ENCODE peak calls at places on chromosomes 4 and X, in four cellular contexts. One of them, this sample, is unnamed.
A peak's percentile ranks its signal among the peaks of the same experiment; 100 is the strongest.

GRCh38 chr4:88109123-88109864 is 49.1 kb downstream of the ABCG2 start:
- DNase-seq in posterior vena cava: no peak
- DNase-seq in choroid plexus epithelial cell: no peak
- DNase-seq in activated naive CD8-positive, alpha-beta T cell treated with anti-CD3 and anti-CD28 coated beads, Interleukin-2, amount 50 U/mL, for 24 hours: no peak
- DNase-seq in this sample: no peak

GRCh38 chr4:53531695-53532224 is 59.5 kb downstream of the LNX1 start:
- DNase-seq in posterior vena cava: no peak
- DNase-seq in activated naive CD8-positive, alpha-beta T cell treated with anti-CD3 and anti-CD28 coated beads, Interleukin-2, amount 50 U/mL, for 24 hours: no peak
- DNase-seq in choroid plexus epithelial cell: no peak
- DNase-seq in this sample: no peak

GRCh38 chrX:16725067-16725466 is 5.7 kb downstream of the SYAP1 start:
- DNase-seq in posterior vena cava: no peak
- DNase-seq in choroid plexus epithelial cell: no peak
- DNase-seq in activated naive CD8-positive, alpha-beta T cell treated with anti-CD3 and anti-CD28 coated beads, Interleukin-2, amount 50 U/mL, for 24 hours: no peak
- DNase-seq in this sample: no peak

GRCh38 chrX:51459125-51459524 is 37.3 kb downstream of the NUDT11 start:
- DNase-seq in posterior vena cava: no peak
- DNase-seq in activated naive CD8-positive, alpha-beta T cell treated with anti-CD3 and anti-CD28 coated beads, Interleukin-2, amount 50 U/mL, for 24 hours: peak; percentile 3
- DNase-seq in choroid plexus epithelial cell: peak; percentile 41
- DNase-seq in this sample: no peak

GRCh38 chrX:26918633-26919032 is 544.5 kb downstream of the PPP4R3C start:
- DNase-seq in posterior vena cava: no peak
- DNase-seq in choroid plexus epithelial cell: peak; percentile 57
- DNase-seq in activated naive CD8-positive, alpha-beta T cell treated with anti-CD3 and anti-CD28 coated beads, Interleukin-2, amount 50 U/mL, for 24 hours: no peak
- DNase-seq in this sample: no peak

GRCh38 chr4:164872481-164872880 is 4.5 kb upstream of the APELA start:
- DNase-seq in posterior vena cava: no peak
- DNase-seq in choroid plexus epithelial cell: no peak
- DNase-seq in activated naive CD8-positive, alpha-beta T cell treated with anti-CD3 and anti-CD28 coated beads, Interleukin-2, amount 50 U/mL, for 24 hours: no peak
- DNase-seq in this sample: no peak

GRCh38 chr4:23320881-23321612 is 568.8 kb downstream of the PPARGC1A start:
- DNase-seq in choroid plexus epithelial cell: no peak
- DNase-seq in posterior vena cava: no peak
- DNase-seq in activated naive CD8-positive, alpha-beta T cell treated with anti-CD3 and anti-CD28 coated beads, Interleukin-2, amount 50 U/mL, for 24 hours: no peak
- DNase-seq in this sample: no peak

GRCh38 chr4:155807021-155807420 is 48.2 kb downstream of the GUCY1B1 start:
- DNase-seq in choroid plexus epithelial cell: peak; percentile 22
- DNase-seq in activated naive CD8-positive, alpha-beta T cell treated with anti-CD3 and anti-CD28 coated beads, Interleukin-2, amount 50 U/mL, for 24 hours: no peak
- DNase-seq in posterior vena cava: no peak
- DNase-seq in this sample: peak; percentile 54

GRCh38 chr4:19675172-19675811 is 576.4 kb upstream of the SLIT2 start:
- DNase-seq in choroid plexus epithelial cell: peak; percentile 79
- DNase-seq in posterior vena cava: no peak
- DNase-seq in activated naive CD8-positive, alpha-beta T cell treated with anti-CD3 and anti-CD28 coated beads, Interleukin-2, amount 50 U/mL, for 24 hours: no peak
- DNase-seq in this sample: no peak

GRCh38 chr4:7410470-7410869 is 24.3 kb downstream of the PSAPL1 start:
- DNase-seq in posterior vena cava: no peak
- DNase-seq in activated naive CD8-positive, alpha-beta T cell treated with anti-CD3 and anti-CD28 coated beads, Interleukin-2, amount 50 U/mL, for 24 hours: no peak
- DNase-seq in choroid plexus epithelial cell: no peak
- DNase-seq in this sample: no peak

GRCh38 chr4:99414401-99414800 is 20.7 kb downstream of the ADH7 start:
- DNase-seq in choroid plexus epithelial cell: no peak
- DNase-seq in posterior vena cava: no peak
- DNase-seq in activated naive CD8-positive, alpha-beta T cell treated with anti-CD3 and anti-CD28 coated beads, Interleukin-2, amount 50 U/mL, for 24 hours: no peak
- DNase-seq in this sample: no peak

GRCh38 chr4:166435449-166435848 is 562.4 kb downstream of the TLL1 start:
- DNase-seq in posterior vena cava: no peak
- DNase-seq in choroid plexus epithelial cell: peak; percentile 59
- DNase-seq in activated naive CD8-positive, alpha-beta T cell treated with anti-CD3 and anti-CD28 coated beads, Interleukin-2, amount 50 U/mL, for 24 hours: no peak
- DNase-seq in this sample: peak; percentile 48

GRCh38 chr4:78691333-78691732 is 84.8 kb upstream of the BMP2K start:
- DNase-seq in activated naive CD8-positive, alpha-beta T cell treated with anti-CD3 and anti-CD28 coated beads, Interleukin-2, amount 50 U/mL, for 24 hours: no peak
- DNase-seq in posterior vena cava: no peak
- DNase-seq in choroid plexus epithelial cell: peak; percentile 43
- DNase-seq in this sample: no peak

GRCh38 chrX:55142206-55142918 is 53.5 kb downstream of the PAGE2 start:
- DNase-seq in choroid plexus epithelial cell: no peak
- DNase-seq in activated naive CD8-positive, alpha-beta T cell treated with anti-CD3 and anti-CD28 coated beads, Interleukin-2, amount 50 U/mL, for 24 hours: no peak
- DNase-seq in posterior vena cava: no peak
- DNase-seq in this sample: no peak

GRCh38 chr4:147518846-147519767 is 38.2 kb downstream of the EDNRA start:
- DNase-seq in choroid plexus epithelial cell: peak; percentile 93
- DNase-seq in posterior vena cava: no peak
- DNase-seq in activated naive CD8-positive, alpha-beta T cell treated with anti-CD3 and anti-CD28 coated beads, Interleukin-2, amount 50 U/mL, for 24 hours: peak; percentile 44
- DNase-seq in this sample: peak; percentile 46

GRCh38 chr4:144734522-144734921 is 88.6 kb downstream of the HHIP start:
- DNase-seq in choroid plexus epithelial cell: peak; percentile 71
- DNase-seq in posterior vena cava: no peak
- DNase-seq in activated naive CD8-positive, alpha-beta T cell treated with anti-CD3 and anti-CD28 coated beads, Interleukin-2, amount 50 U/mL, for 24 hours: no peak
- DNase-seq in this sample: no peak

GRCh38 chr4:128461300-128462103 is 173.9 kb upstream of the PGRMC2 start:
- DNase-seq in posterior vena cava: no peak
- DNase-seq in activated naive CD8-positive, alpha-beta T cell treated with anti-CD3 and anti-CD28 coated beads, Interleukin-2, amount 50 U/mL, for 24 hours: no peak
- DNase-seq in choroid plexus epithelial cell: peak; percentile 94
- DNase-seq in this sample: peak; percentile 34

GRCh38 chr4:141102367-141102766 is 30.9 kb downstream of the RNF150 start:
- DNase-seq in activated naive CD8-positive, alpha-beta T cell treated with anti-CD3 and anti-CD28 coated beads, Interleukin-2, amount 50 U/mL, for 24 hours: no peak
- DNase-seq in posterior vena cava: no peak
- DNase-seq in choroid plexus epithelial cell: peak; percentile 74
- DNase-seq in this sample: peak; percentile 60

GRCh38 chrX:23803931-23804381 is 21.0 kb downstream of the SAT1 start:
- DNase-seq in activated naive CD8-positive, alpha-beta T cell treated with anti-CD3 and anti-CD28 coated beads, Interleukin-2, amount 50 U/mL, for 24 hours: no peak
- DNase-seq in choroid plexus epithelial cell: peak; percentile 72
- DNase-seq in posterior vena cava: peak; percentile 74
- DNase-seq in this sample: no peak

GRCh38 chr4:21879187-21879586 is 69.4 kb downstream of the KCNIP4 start:
- DNase-seq in activated naive CD8-positive, alpha-beta T cell treated with anti-CD3 and anti-CD28 coated beads, Interleukin-2, amount 50 U/mL, for 24 hours: no peak
- DNase-seq in posterior vena cava: no peak
- DNase-seq in choroid plexus epithelial cell: peak; percentile 74
- DNase-seq in this sample: no peak

GRCh38 chr4:148831945-148832344 is 389.7 kb upstream of the NR3C2 start:
- DNase-seq in posterior vena cava: no peak
- DNase-seq in activated naive CD8-positive, alpha-beta T cell treated with anti-CD3 and anti-CD28 coated beads, Interleukin-2, amount 50 U/mL, for 24 hours: no peak
- DNase-seq in choroid plexus epithelial cell: peak; percentile 77
- DNase-seq in this sample: no peak

GRCh38 chr4:157045507-157046127 is 30.3 kb upstream of the GLRB start:
- DNase-seq in posterior vena cava: no peak
- DNase-seq in activated naive CD8-positive, alpha-beta T cell treated with anti-CD3 and anti-CD28 coated beads, Interleukin-2, amount 50 U/mL, for 24 hours: no peak
- DNase-seq in choroid plexus epithelial cell: peak; percentile 89
- DNase-seq in this sample: peak; percentile 44

GRCh38 chrX:68942141-68942540 is 113.3 kb downstream of the EFNB1 start:
- DNase-seq in posterior vena cava: no peak
- DNase-seq in choroid plexus epithelial cell: no peak
- DNase-seq in activated naive CD8-positive, alpha-beta T cell treated with anti-CD3 and anti-CD28 coated beads, Interleukin-2, amount 50 U/mL, for 24 hours: no peak
- DNase-seq in this sample: no peak

GRCh38 chr4:82900016-82900334 is 560 bp upstream of the THAP9 start:
- DNase-seq in choroid plexus epithelial cell: peak; percentile 55
- DNase-seq in activated naive CD8-positive, alpha-beta T cell treated with anti-CD3 and anti-CD28 coated beads, Interleukin-2, amount 50 U/mL, for 24 hours: no peak
- DNase-seq in posterior vena cava: no peak
- DNase-seq in this sample: no peak

GRCh38 chr4:20684852-20685763 is 15.2 kb upstream of the PACRGL start:
- DNase-seq in posterior vena cava: no peak
- DNase-seq in activated naive CD8-positive, alpha-beta T cell treated with anti-CD3 and anti-CD28 coated beads, Interleukin-2, amount 50 U/mL, for 24 hours: no peak
- DNase-seq in choroid plexus epithelial cell: peak; percentile 52
- DNase-seq in this sample: no peak

GRCh38 chr4:113684534-113685091 is 76.9 kb downstream of the CAMK2D start:
- DNase-seq in choroid plexus epithelial cell: peak; percentile 70
- DNase-seq in activated naive CD8-positive, alpha-beta T cell treated with anti-CD3 and anti-CD28 coated beads, Interleukin-2, amount 50 U/mL, for 24 hours: no peak
- DNase-seq in posterior vena cava: peak; percentile 86
- DNase-seq in this sample: peak; percentile 27

GRCh38 chrX:85109235-85109634 is 105.6 kb downstream of the APOOL start:
- DNase-seq in choroid plexus epithelial cell: peak; percentile 18
- DNase-seq in posterior vena cava: peak; percentile 51
- DNase-seq in activated naive CD8-positive, alpha-beta T cell treated with anti-CD3 and anti-CD28 coated beads, Interleukin-2, amount 50 U/mL, for 24 hours: peak; percentile 3
- DNase-seq in this sample: no peak

GRCh38 chrX:124902953-124903352 is 416.7 kb upstream of the TEX13C start:
- DNase-seq in activated naive CD8-positive, alpha-beta T cell treated with anti-CD3 and anti-CD28 coated beads, Interleukin-2, amount 50 U/mL, for 24 hours: no peak
- DNase-seq in choroid plexus epithelial cell: no peak
- DNase-seq in posterior vena cava: no peak
- DNase-seq in this sample: no peak

GRCh38 chr4:18020145-18020670 is 1.3 kb downstream of the LCORL start:
- DNase-seq in posterior vena cava: no peak
- DNase-seq in choroid plexus epithelial cell: peak; percentile 15
- DNase-seq in activated naive CD8-positive, alpha-beta T cell treated with anti-CD3 and anti-CD28 coated beads, Interleukin-2, amount 50 U/mL, for 24 hours: peak; percentile 19
- DNase-seq in this sample: no peak

GRCh38 chr4:61468091-61468720 is 268.1 kb downstream of the ADGRL3 start:
- DNase-seq in choroid plexus epithelial cell: peak; percentile 79
- DNase-seq in activated naive CD8-positive, alpha-beta T cell treated with anti-CD3 and anti-CD28 coated beads, Interleukin-2, amount 50 U/mL, for 24 hours: no peak
- DNase-seq in posterior vena cava: no peak
- DNase-seq in this sample: no peak

GRCh38 chr4:164215113-164215741 is 538.7 kb upstream of the SMIM31 start:
- DNase-seq in posterior vena cava: no peak
- DNase-seq in choroid plexus epithelial cell: no peak
- DNase-seq in activated naive CD8-positive, alpha-beta T cell treated with anti-CD3 and anti-CD28 coated beads, Interleukin-2, amount 50 U/mL, for 24 hours: no peak
- DNase-seq in this sample: no peak

GRCh38 chrX:16204538-16204937 is 37.3 kb downstream of the MAGEB17 start:
- DNase-seq in posterior vena cava: no peak
- DNase-seq in choroid plexus epithelial cell: no peak
- DNase-seq in activated naive CD8-positive, alpha-beta T cell treated with anti-CD3 and anti-CD28 coated beads, Interleukin-2, amount 50 U/mL, for 24 hours: no peak
- DNase-seq in this sample: no peak

GRCh38 chr4:74772106-74772505 is 22.2 kb downstream of the BTC start:
- DNase-seq in activated naive CD8-positive, alpha-beta T cell treated with anti-CD3 and anti-CD28 coated beads, Interleukin-2, amount 50 U/mL, for 24 hours: no peak
- DNase-seq in posterior vena cava: no peak
- DNase-seq in choroid plexus epithelial cell: no peak
- DNase-seq in this sample: no peak

GRCh38 chrX:109818921-109819320 is 85.9 kb upstream of the ACSL4 start:
- DNase-seq in posterior vena cava: no peak
- DNase-seq in choroid plexus epithelial cell: no peak
- DNase-seq in activated naive CD8-positive, alpha-beta T cell treated with anti-CD3 and anti-CD28 coated beads, Interleukin-2, amount 50 U/mL, for 24 hours: no peak
- DNase-seq in this sample: no peak

GRCh38 chr4:8920289-8920965 is 48.8 kb upstream of the HMX1 start:
- DNase-seq in choroid plexus epithelial cell: no peak
- DNase-seq in posterior vena cava: peak; percentile 64
- DNase-seq in activated naive CD8-positive, alpha-beta T cell treated with anti-CD3 and anti-CD28 coated beads, Interleukin-2, amount 50 U/mL, for 24 hours: no peak
- DNase-seq in this sample: no peak

GRCh38 chr4:172202480-172203076 is 389.4 kb downstream of the GALNTL6 start:
- DNase-seq in activated naive CD8-positive, alpha-beta T cell treated with anti-CD3 and anti-CD28 coated beads, Interleukin-2, amount 50 U/mL, for 24 hours: no peak
- DNase-seq in choroid plexus epithelial cell: peak; percentile 69
- DNase-seq in posterior vena cava: no peak
- DNase-seq in this sample: no peak

GRCh38 chr4:14864365-14864762 is 137.9 kb upstream of the CPEB2 start:
- DNase-seq in choroid plexus epithelial cell: no peak
- DNase-seq in posterior vena cava: no peak
- DNase-seq in activated naive CD8-positive, alpha-beta T cell treated with anti-CD3 and anti-CD28 coated beads, Interleukin-2, amount 50 U/mL, for 24 hours: no peak
- DNase-seq in this sample: no peak

GRCh38 chr4:24747234-24747975 is 48.0 kb upstream of the SOD3 start:
- DNase-seq in choroid plexus epithelial cell: no peak
- DNase-seq in activated naive CD8-positive, alpha-beta T cell treated with anti-CD3 and anti-CD28 coated beads, Interleukin-2, amount 50 U/mL, for 24 hours: no peak
- DNase-seq in posterior vena cava: no peak
- DNase-seq in this sample: no peak

GRCh38 chrX:30794497-30794896 is 94.6 kb downstream of the TAB3 start:
- DNase-seq in activated naive CD8-positive, alpha-beta T cell treated with anti-CD3 and anti-CD28 coated beads, Interleukin-2, amount 50 U/mL, for 24 hours: no peak
- DNase-seq in posterior vena cava: no peak
- DNase-seq in choroid plexus epithelial cell: no peak
- DNase-seq in this sample: no peak

GRCh38 chrX:1451676-1452496 is 823 bp downstream of the ASMTL start:
- DNase-seq in activated naive CD8-positive, alpha-beta T cell treated with anti-CD3 and anti-CD28 coated beads, Interleukin-2, amount 50 U/mL, for 24 hours: no peak
- DNase-seq in posterior vena cava: no peak
- DNase-seq in choroid plexus epithelial cell: no peak
- DNase-seq in this sample: no peak

This sample was measured in AG09309.